ENCODE peak calls at places on chromosomes 4 and X, in seven cellular contexts. I is tibial artery; Z is epithelial cell of esophagus; O is EL; E is stimulated activated naive CD8-positive, alpha-beta T cell treated with anti-CD3 and anti-CD28 coated beads, Interleukin-15, Interleukin-2, amounts not matched to agents 100 U/mL and 50 U/mL, for 24 hours; L is GM13976; H is stimulated activated CD4-positive, alpha-beta T cell treated with anti-CD3 and anti-CD28 coated beads, Interleukin-12 subunit alpha, Interleukin-12 subunit beta, amount 100 ng/mL, for 4 hours. N is an unnamed sample.

GRCh38 chrX:140434347-140434746 is 70.5 kb downstream of the SOX3 start:
- DNase-seq in I (no peak), Z (no peak), O (no peak), E (no peak), L (no peak), H (no peak), N (no peak)

GRCh38 chr4:99144070-99144469 is at the start of gene ADH4:
- DNase-seq in I (no peak), Z (peak), O (no peak), E (no peak), L (no peak), H (no peak), N (no peak)

GRCh38 chrX:2385224-2385623 is 115.6 kb downstream of the DHRSX start:
- DNase-seq in I (no peak), Z (peak), O (peak), E (no peak), L (no peak), H (no peak), N (no peak)

GRCh38 chr4:127618427-127618826 is 14.3 kb upstream of the INTU start:
- DNase-seq in I (no peak), Z (no peak), O (no peak), E (no peak), L (no peak), H (no peak), N (no peak)

GRCh38 chr4:10164877-10165283 is 48.3 kb upstream of the WDR1 start:
- DNase-seq in I (peak), Z (peak), O (peak), E (peak), L (peak), H (no peak), N (peak)

GRCh38 chr4:8351931-8352367 is 82.4 kb downstream of the HTRA3 start:
- DNase-seq in I (peak), Z (no peak), O (no peak), E (no peak), L (no peak), H (no peak), N (no peak)

GRCh38 chr4:89245459-89245858 is 62.1 kb downstream of the GPRIN3 start:
- DNase-seq in I (no peak), Z (no peak), O (no peak), E (no peak), L (no peak), H (no peak), N (no peak)

GRCh38 chr4:86582453-86582852 is 11.7 kb upstream of the PTPN13 start:
- DNase-seq in I (no peak), Z (peak), O (no peak), E (no peak), L (no peak), H (no peak), N (no peak)

GRCh38 chrX:69231903-69232302 is 66.7 kb upstream of the PJA1 start:
- DNase-seq in I (no peak), Z (peak), O (peak), E (no peak), L (no peak), H (no peak), N (no peak)

GRCh38 chr4:75007891-75008290 is 75.0 kb downstream of the PARM1 start:
- DNase-seq in I (no peak), Z (no peak), O (no peak), E (no peak), L (no peak), H (no peak), N (no peak)

GRCh38 chrX:125150231-125150630 is 169.4 kb upstream of the TEX13C start:
- DNase-seq in I (no peak), Z (no peak), O (no peak), E (no peak), L (no peak), H (no peak), N (no peak)

GRCh38 chrX:97416461-97416860 is 532.8 kb downstream of the RPA4 start:
- DNase-seq in I (no peak), Z (peak), O (peak), E (no peak), L (no peak), H (no peak), N (no peak)

GRCh38 chr4:42519803-42520417 is 122.6 kb downstream of the SHISA3 start:
- DNase-seq in I (no peak), Z (peak), O (peak), E (peak), L (peak), H (peak), N (peak)

GRCh38 chrX:77925764-77926163 is 15.3 kb downstream of the ATP7A start:
- DNase-seq in I (no peak), Z (no peak), O (no peak), E (no peak), L (no peak), H (no peak), N (no peak)

GRCh38 chr4:173536808-173537429 is 6.9 kb upstream of the HAND2 start:
- DNase-seq in I (no peak), Z (no peak), O (no peak), E (no peak), L (no peak), H (no peak), N (no peak)

GRCh38 chrX:3820170-3820569 is 106.7 kb upstream of the PRKX start:
- DNase-seq in I (no peak), Z (peak), O (peak), E (no peak), L (no peak), H (no peak), N (no peak)

GRCh38 chr4:31370866-31371465 is 650.8 kb downstream of the PCDH7 start:
- DNase-seq in I (no peak), Z (peak), O (peak), E (no peak), L (peak), H (no peak), N (peak)

GRCh38 chr4:3254302-3255131 is 5.6 kb downstream of the MSANTD1 start:
- DNase-seq in I (no peak), Z (no peak), O (no peak), E (no peak), L (no peak), H (no peak), N (no peak)

GRCh38 chr4:165740911-165741310 is 132.1 kb upstream of the TLL1 start:
- DNase-seq in I (no peak), Z (no peak), O (no peak), E (no peak), L (no peak), H (no peak), N (no peak)

GRCh38 chr4:8393593-8394038 is 46.9 kb downstream of the ACOX3 start:
- DNase-seq in I (peak), Z (peak), O (peak), E (no peak), L (no peak), H (no peak), N (peak)

GRCh38 chr4:39030726-39031125 is 1.5 kb downstream of the TMEM156 start:
- DNase-seq in I (no peak), Z (no peak), O (no peak), E (no peak), L (no peak), H (no peak), N (no peak)

GRCh38 chrX:55484948-55485347 is 4.7 kb downstream of the USP51 start:
- DNase-seq in I (no peak), Z (no peak), O (no peak), E (no peak), L (no peak), H (no peak), N (no peak)

GRCh38 chr4:145132521-145133098 is 34.5 kb downstream of the ABCE1 start:
- DNase-seq in I (no peak), Z (no peak), O (peak), E (peak), L (peak), H (no peak), N (peak)

GRCh38 chrX:9566150-9566621 is 101.3 kb downstream of the TBL1X start:
- DNase-seq in I (peak), Z (peak), O (peak), E (no peak), L (no peak), H (no peak), N (no peak)

GRCh38 chrX:25721564-25721963 is 416.6 kb upstream of the MAGEB18 start:
- DNase-seq in I (no peak), Z (peak), O (no peak), E (no peak), L (no peak), H (no peak), N (peak)

GRCh38 chrX:135389717-135390116 is 32.0 kb upstream of the SMIM10L2A start:
- DNase-seq in I (no peak), Z (peak), O (no peak), E (no peak), L (no peak), H (no peak), N (no peak)

GRCh38 chr4:121484633-121485032 is 103.8 kb upstream of the QRFPR start:
- DNase-seq in I (no peak), Z (peak), O (peak), E (no peak), L (peak), H (peak), N (peak)

N was measured in GM13977.